ENCODE peak calls at places on chromosomes 4 and X, in nine cellular contexts. One of them, this sample, is unnamed.

GRCh38 chr4:2036866-2037265 is 22.3 kb upstream of the NAT8L start:
- DNase-seq in mammary epithelial cell: no peak
- DNase-seq in psoas muscle: no peak
- DNase-seq in kidney epithelial cell: no peak
- DNase-seq in cardiac muscle cell: no peak
- DNase-seq in A673: no peak
- DNase-seq in tibial nerve: no peak
- DNase-seq in HFF-Myc: no peak
- DNase-seq in heart right ventricle: no peak
- DNase-seq in this sample: no peak

GRCh38 chr4:98602270-98602669 is 56.1 kb downstream of the TSPAN5 start:
- DNase-seq in heart right ventricle: no peak
- DNase-seq in mammary epithelial cell: no peak
- DNase-seq in HFF-Myc: no peak
- DNase-seq in kidney epithelial cell: no peak
- DNase-seq in cardiac muscle cell: no peak
- DNase-seq in tibial nerve: no peak
- DNase-seq in psoas muscle: no peak
- DNase-seq in A673: no peak
- DNase-seq in this sample: no peak

GRCh38 chrX:7711167-7711566 is 131.8 kb upstream of the VCX start:
- DNase-seq in tibial nerve: no peak
- DNase-seq in mammary epithelial cell: peak; percentile 61
- DNase-seq in cardiac muscle cell: no peak
- DNase-seq in heart right ventricle: no peak
- DNase-seq in kidney epithelial cell: no peak
- DNase-seq in psoas muscle: no peak
- DNase-seq in HFF-Myc: no peak
- DNase-seq in A673: no peak
- DNase-seq in this sample: no peak

GRCh38 chrX:153864561-153865320 is 21.2 kb downstream of the L1CAM start:
- DNase-seq in psoas muscle: no peak
- DNase-seq in tibial nerve: no peak
- DNase-seq in A673: no peak
- DNase-seq in cardiac muscle cell: no peak
- DNase-seq in kidney epithelial cell: no peak
- DNase-seq in mammary epithelial cell: no peak
- DNase-seq in heart right ventricle: no peak
- DNase-seq in HFF-Myc: no peak
- DNase-seq in this sample: no peak

GRCh38 chr4:133483600-133484246 is 334.6 kb downstream of the PCDH10 start:
- DNase-seq in psoas muscle: no peak
- DNase-seq in tibial nerve: no peak
- DNase-seq in mammary epithelial cell: peak; percentile 16
- DNase-seq in cardiac muscle cell: peak; percentile 31
- DNase-seq in A673: peak; percentile 63
- DNase-seq in kidney epithelial cell: no peak
- DNase-seq in HFF-Myc: no peak
- DNase-seq in heart right ventricle: no peak
- DNase-seq in this sample: peak; percentile 51

GRCh38 chr4:100983426-100983825 is 363.9 kb downstream of the PPP3CA start:
- DNase-seq in cardiac muscle cell: no peak
- DNase-seq in HFF-Myc: no peak
- DNase-seq in kidney epithelial cell: no peak
- DNase-seq in psoas muscle: no peak
- DNase-seq in tibial nerve: no peak
- DNase-seq in heart right ventricle: no peak
- DNase-seq in mammary epithelial cell: no peak
- DNase-seq in A673: no peak
- DNase-seq in this sample: no peak

GRCh38 chr4:142160509-142160908 is 524.1 kb downstream of the IL15 start:
- DNase-seq in HFF-Myc: no peak
- DNase-seq in tibial nerve: no peak
- DNase-seq in heart right ventricle: no peak
- DNase-seq in kidney epithelial cell: no peak
- DNase-seq in psoas muscle: no peak
- DNase-seq in mammary epithelial cell: no peak
- DNase-seq in cardiac muscle cell: peak; percentile 41
- DNase-seq in A673: no peak
- DNase-seq in this sample: no peak

GRCh38 chr4:79141530-79141929 is 184.3 kb downstream of the NAA11 start:
- DNase-seq in tibial nerve: no peak
- DNase-seq in HFF-Myc: no peak
- DNase-seq in psoas muscle: no peak
- DNase-seq in A673: no peak
- DNase-seq in cardiac muscle cell: peak; percentile 82
- DNase-seq in heart right ventricle: no peak
- DNase-seq in mammary epithelial cell: peak; percentile 3
- DNase-seq in kidney epithelial cell: peak; percentile 7
- DNase-seq in this sample: peak; percentile 90

GRCh38 chrX:73765776-73766465 is 202.9 kb downstream of the CHIC1 start:
- DNase-seq in cardiac muscle cell: no peak
- DNase-seq in heart right ventricle: no peak
- DNase-seq in mammary epithelial cell: no peak
- DNase-seq in HFF-Myc: no peak
- DNase-seq in kidney epithelial cell: no peak
- DNase-seq in psoas muscle: no peak
- DNase-seq in A673: peak; percentile 3
- DNase-seq in tibial nerve: no peak
- DNase-seq in this sample: no peak

GRCh38 chr4:22473268-22473667 is 42.6 kb downstream of the ADGRA3 start:
- DNase-seq in psoas muscle: no peak
- DNase-seq in mammary epithelial cell: peak; percentile 80
- DNase-seq in heart right ventricle: no peak
- DNase-seq in cardiac muscle cell: no peak
- DNase-seq in A673: no peak
- DNase-seq in HFF-Myc: no peak
- DNase-seq in tibial nerve: no peak
- DNase-seq in kidney epithelial cell: peak; percentile 52
- DNase-seq in this sample: no peak

GRCh38 chr4:88975925-88976511 is 81.0 kb downstream of the FAM13A start:
- DNase-seq in heart right ventricle: no peak
- DNase-seq in psoas muscle: no peak
- DNase-seq in tibial nerve: no peak
- DNase-seq in cardiac muscle cell: no peak
- DNase-seq in kidney epithelial cell: no peak
- DNase-seq in mammary epithelial cell: no peak
- DNase-seq in HFF-Myc: no peak
- DNase-seq in A673: no peak
- DNase-seq in this sample: no peak

GRCh38 chrX:49993661-49994060 is 71.3 kb downstream of the CLCN5 start:
- DNase-seq in HFF-Myc: no peak
- DNase-seq in kidney epithelial cell: no peak
- DNase-seq in cardiac muscle cell: no peak
- DNase-seq in mammary epithelial cell: no peak
- DNase-seq in tibial nerve: no peak
- DNase-seq in psoas muscle: no peak
- DNase-seq in heart right ventricle: no peak
- DNase-seq in A673: no peak
- DNase-seq in this sample: no peak

GRCh38 chr4:41214158-41215146 is at the start of gene APBB2:
- DNase-seq in HFF-Myc: peak; percentile 88
- DNase-seq in heart right ventricle: peak; percentile 96
- DNase-seq in tibial nerve: peak; percentile 86
- DNase-seq in kidney epithelial cell: peak; percentile 73
- DNase-seq in psoas muscle: peak; percentile 96
- DNase-seq in A673: peak; percentile 98
- DNase-seq in cardiac muscle cell: peak; percentile 98
- DNase-seq in mammary epithelial cell: peak; percentile 96
- DNase-seq in this sample: peak; percentile 99

GRCh38 chr4:43765514-43765913 is 683.1 kb downstream of the KCTD8 start:
- DNase-seq in heart right ventricle: no peak
- DNase-seq in A673: no peak
- DNase-seq in kidney epithelial cell: no peak
- DNase-seq in mammary epithelial cell: no peak
- DNase-seq in tibial nerve: no peak
- DNase-seq in cardiac muscle cell: no peak
- DNase-seq in HFF-Myc: no peak
- DNase-seq in psoas muscle: no peak
- DNase-seq in this sample: no peak

GRCh38 chr4:43763029-43763610 is 685.5 kb downstream of the KCTD8 start:
- DNase-seq in A673: no peak
- DNase-seq in mammary epithelial cell: no peak
- DNase-seq in cardiac muscle cell: no peak
- DNase-seq in heart right ventricle: no peak
- DNase-seq in HFF-Myc: no peak
- DNase-seq in kidney epithelial cell: peak; percentile 2
- DNase-seq in psoas muscle: no peak
- DNase-seq in tibial nerve: no peak
- DNase-seq in this sample: no peak

GRCh38 chr4:43766648-43767047 is 682.0 kb downstream of the KCTD8 start:
- DNase-seq in mammary epithelial cell: no peak
- DNase-seq in tibial nerve: no peak
- DNase-seq in psoas muscle: no peak
- DNase-seq in kidney epithelial cell: no peak
- DNase-seq in heart right ventricle: no peak
- DNase-seq in cardiac muscle cell: no peak
- DNase-seq in A673: no peak
- DNase-seq in HFF-Myc: no peak
- DNase-seq in this sample: no peak
- H3K4me3 ChIP-seq in mammary epithelial cell: no peak overlapping the region
- H3K4me3 ChIP-seq in tibial nerve: no peak overlapping the region
- H3K4me3 ChIP-seq in psoas muscle: no peak overlapping the region
- H3K4me3 ChIP-seq in kidney epithelial cell: no peak overlapping the region
- H3K4me3 ChIP-seq in heart right ventricle: no peak overlapping the region
- H3K4me3 ChIP-seq in cardiac muscle cell: no peak overlapping the region
- H3K4me3 ChIP-seq in A673: no peak overlapping the region
- H3K4me3 ChIP-seq in HFF-Myc: no peak overlapping the region
- H3K4me3 ChIP-seq in this sample: no peak overlapping the region

GRCh38 chr4:33625762-33626161 is 2618.6 kb downstream of the ARAP2 start:
- DNase-seq in heart right ventricle: no peak
- DNase-seq in kidney epithelial cell: no peak
- DNase-seq in mammary epithelial cell: no peak
- DNase-seq in psoas muscle: no peak
- DNase-seq in tibial nerve: no peak
- DNase-seq in cardiac muscle cell: peak; percentile 3
- DNase-seq in HFF-Myc: no peak
- DNase-seq in A673: no peak
- DNase-seq in this sample: peak; percentile 52
- TF ChIP-seq CTCF in heart right ventricle: no peak
- TF ChIP-seq CTCF in kidney epithelial cell: peak; percentile 4
- TF ChIP-seq CTCF in mammary epithelial cell: no peak
- TF ChIP-seq CTCF in psoas muscle: no peak
- TF ChIP-seq CTCF in tibial nerve: no peak
- TF ChIP-seq CTCF in cardiac muscle cell: peak; percentile 7
- TF ChIP-seq CTCF in HFF-Myc: no peak
- TF ChIP-seq CTCF in A673: no peak
- TF ChIP-seq CTCF in this sample: peak; percentile 61

GRCh38 chr4:163398238-163398637 is 54.5 kb downstream of the NPY5R start:
- DNase-seq in mammary epithelial cell: no peak
- DNase-seq in tibial nerve: no peak
- DNase-seq in A673: peak; percentile 77
- DNase-seq in kidney epithelial cell: no peak
- DNase-seq in psoas muscle: no peak
- DNase-seq in cardiac muscle cell: no peak
- DNase-seq in HFF-Myc: no peak
- DNase-seq in heart right ventricle: no peak
- DNase-seq in this sample: no peak

GRCh38 chr4:163400911-163401310 is 57.2 kb downstream of the NPY5R start:
- DNase-seq in A673: no peak
- DNase-seq in mammary epithelial cell: no peak
- DNase-seq in psoas muscle: no peak
- DNase-seq in cardiac muscle cell: no peak
- DNase-seq in HFF-Myc: no peak
- DNase-seq in tibial nerve: no peak
- DNase-seq in kidney epithelial cell: no peak
- DNase-seq in heart right ventricle: no peak
- DNase-seq in this sample: no peak

GRCh38 chr4:163404570-163404969 is 60.9 kb downstream of the NPY5R start:
- DNase-seq in cardiac muscle cell: no peak
- DNase-seq in kidney epithelial cell: no peak
- DNase-seq in A673: peak; percentile 89
- DNase-seq in heart right ventricle: no peak
- DNase-seq in psoas muscle: no peak
- DNase-seq in HFF-Myc: no peak
- DNase-seq in mammary epithelial cell: no peak
- DNase-seq in tibial nerve: no peak
- DNase-seq in this sample: no peak

DNA sequence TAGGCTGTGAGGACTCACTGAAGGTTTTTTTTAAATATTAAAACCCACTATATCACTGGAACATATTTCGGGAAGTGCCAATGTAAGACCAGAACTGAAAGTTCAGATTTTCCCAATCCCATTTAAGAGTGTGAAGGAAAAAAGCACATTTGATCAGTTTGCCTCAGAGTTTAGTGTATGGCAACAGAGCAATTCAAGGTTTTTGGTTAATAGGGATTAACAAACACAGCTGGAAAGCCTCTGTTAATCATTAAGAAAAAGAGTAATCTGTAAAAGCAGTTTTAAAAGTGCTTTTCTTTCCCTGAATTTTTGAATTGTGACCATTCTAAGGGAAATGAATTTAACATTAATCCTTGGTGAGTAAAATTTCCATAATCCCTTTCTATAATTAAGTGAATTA is 60.4 kb downstream of the NPY5R start:
- DNase-seq in kidney epithelial cell: no peak
- DNase-seq in A673: peak; percentile 72
- DNase-seq in tibial nerve: no peak
- DNase-seq in psoas muscle: no peak
- DNase-seq in mammary epithelial cell: no peak
- DNase-seq in heart right ventricle: no peak
- DNase-seq in HFF-Myc: no peak
- DNase-seq in cardiac muscle cell: no peak
- DNase-seq in this sample: no peak
- H3K4me3 ChIP-seq in kidney epithelial cell: no peak overlapping the region
- H3K4me3 ChIP-seq in A673: peak overlapping the region; percentile 35
- H3K4me3 ChIP-seq in tibial nerve: no peak overlapping the region
- H3K4me3 ChIP-seq in psoas muscle: no peak overlapping the region
- H3K4me3 ChIP-seq in mammary epithelial cell: no peak overlapping the region
- H3K4me3 ChIP-seq in heart right ventricle: no peak overlapping the region
- H3K4me3 ChIP-seq in HFF-Myc: no peak overlapping the region
- H3K4me3 ChIP-seq in cardiac muscle cell: no peak overlapping the region
- H3K4me3 ChIP-seq in this sample: peak overlapping the region; percentile 51

GRCh38 chr4:26150948-26151347 is 169.9 kb upstream of the RBPJ start:
- DNase-seq in heart right ventricle: no peak
- DNase-seq in A673: no peak
- DNase-seq in tibial nerve: no peak
- DNase-seq in cardiac muscle cell: no peak
- DNase-seq in mammary epithelial cell: peak; percentile 5
- DNase-seq in HFF-Myc: no peak
- DNase-seq in kidney epithelial cell: no peak
- DNase-seq in psoas muscle: no peak
- DNase-seq in this sample: no peak
- TF ChIP-seq CTCF in heart right ventricle: no peak
- TF ChIP-seq CTCF in A673: no peak
- TF ChIP-seq CTCF in tibial nerve: no peak
- TF ChIP-seq CTCF in cardiac muscle cell: no peak
- TF ChIP-seq CTCF in mammary epithelial cell: no peak
- TF ChIP-seq CTCF in HFF-Myc: no peak
- TF ChIP-seq CTCF in kidney epithelial cell: no peak
- TF ChIP-seq CTCF in psoas muscle: no peak
- TF ChIP-seq CTCF in this sample: no peak

GRCh38 chr4:119044919-119045318 is 90.7 kb upstream of the MYOZ2 start:
- DNase-seq in A673: no peak
- DNase-seq in kidney epithelial cell: no peak
- DNase-seq in tibial nerve: no peak
- DNase-seq in psoas muscle: no peak
- DNase-seq in HFF-Myc: no peak
- DNase-seq in cardiac muscle cell: no peak
- DNase-seq in heart right ventricle: no peak
- DNase-seq in mammary epithelial cell: no peak
- DNase-seq in this sample: no peak
- H3K4me3 ChIP-seq in A673: no peak overlapping the region
- H3K4me3 ChIP-seq in kidney epithelial cell: no peak overlapping the region
- H3K4me3 ChIP-seq in tibial nerve: no peak overlapping the region
- H3K4me3 ChIP-seq in psoas muscle: no peak overlapping the region
- H3K4me3 ChIP-seq in HFF-Myc: no peak overlapping the region
- H3K4me3 ChIP-seq in cardiac muscle cell: no peak overlapping the region
- H3K4me3 ChIP-seq in heart right ventricle: no peak overlapping the region
- H3K4me3 ChIP-seq in mammary epithelial cell: no peak overlapping the region
- H3K4me3 ChIP-seq in this sample: no peak overlapping the region